ENCODE peak calls at places on chromosomes 5 and 9, in four cellular contexts. I is IMR-90, M is H1, H is mesendoderm. Q is an unnamed sample.

GRCh38 chr9:15144567-15145174 is 162.3 kb downstream of the TTC39B start:
- DNase-seq in I (no peak), M (no peak), H (no peak), Q (no peak)

GRCh38 chr5:1543398-1544293 is 19.9 kb upstream of the LPCAT1 start:
- DNase-seq in I (no peak), M (peak), H (no peak), Q (no peak)

GRCh38 chr9:134889386-134890214 is 9.0 kb downstream of the FCN2 start:
- DNase-seq in I (no peak), M (no peak), H (no peak), Q (no peak)

GRCh38 chr9:113594484-113595299 is 131.2 kb downstream of the RGS3 start:
- DNase-seq in I (no peak), M (no peak), H (no peak), Q (no peak)

GRCh38 chr5:159362190-159362589 is 31.9 kb upstream of the IL12B start:
- DNase-seq in I (no peak), M (no peak), H (no peak), Q (no peak)

GRCh38 chr5:149403923-149404745 is 25.0 kb upstream of the IL17B start:
- DNase-seq in I (peak), M (no peak), H (peak), Q (no peak)

GRCh38 chr5:67011422-67011821 is 185.2 kb downstream of the CD180 start:
- DNase-seq in I (no peak), M (no peak), H (no peak), Q (no peak)

GRCh38 chr5:149932445-149933350 is 11.9 kb downstream of the PDE6A start:
- DNase-seq in I (no peak), M (peak), H (peak), Q (peak)

GRCh38 chr5:139335811-139336210 is 5.8 kb upstream of the PAIP2 start:
- DNase-seq in I (no peak), M (no peak), H (peak), Q (no peak)

GRCh38 chr5:83204651-83205050 is 127.3 kb downstream of the XRCC4 start:
- DNase-seq in I (no peak), M (no peak), H (no peak), Q (no peak)

GRCh38 chr5:170809551-170809950 is 26.0 kb downstream of the GABRP start:
- DNase-seq in I (peak), M (no peak), H (peak), Q (peak)

GRCh38 chr9:135343136-135343535 is 136.4 kb upstream of the PPP1R26 start:
- DNase-seq in I (no peak), M (no peak), H (no peak), Q (no peak)

GRCh38 chr5:172715931-172716682 is 54.9 kb downstream of the DUSP1 start:
- DNase-seq in I (no peak), M (no peak), H (peak), Q (peak)

GRCh38 chr5:174414315-174414710 is 310.1 kb upstream of the MSX2 start:
- DNase-seq in I (no peak), M (no peak), H (no peak), Q (no peak)

GRCh38 chr9:112065781-112066606 is 109.1 kb downstream of the SUSD1 start:
- DNase-seq in I (peak), M (no peak), H (peak), Q (peak)

GRCh38 chr9:14347408-14348224 is 33.7 kb upstream of the NFIB start:
- DNase-seq in I (no peak), M (peak), H (peak), Q (peak)

GRCh38 chr9:127293767-127294166 is 29.2 kb downstream of the GARNL3 start:
- DNase-seq in I (no peak), M (no peak), H (no peak), Q (no peak)

GRCh38 chr9:115635680-115636383 is 517.8 kb upstream of the PAPPA start:
- DNase-seq in I (no peak), M (no peak), H (no peak), Q (no peak)

GRCh38 chr9:89470239-89470638 is 27.7 kb downstream of the SEMA4D start:
- DNase-seq in I (peak), M (no peak), H (no peak), Q (no peak)

DNA sequence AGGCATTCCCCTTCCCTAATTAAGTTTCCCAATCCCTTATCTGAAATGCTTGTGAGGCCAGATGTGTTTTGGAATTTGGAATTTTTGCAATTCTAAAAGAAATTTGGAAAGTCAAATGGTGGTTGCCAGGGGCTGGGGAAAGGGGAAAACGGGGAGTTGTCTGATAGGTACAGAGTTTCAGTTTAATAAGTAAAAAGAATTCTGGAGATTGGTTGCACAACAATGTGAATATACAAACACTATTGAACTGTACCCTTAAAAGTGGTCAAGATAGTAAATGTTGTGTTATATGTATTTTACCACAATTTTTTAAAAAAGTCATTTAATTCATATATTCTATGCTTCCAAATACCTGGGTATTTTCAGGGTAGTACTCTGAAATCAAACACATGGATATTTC is 154.5 kb downstream of the ADAMTS12 start:
- DNase-seq in I (no peak), M (no peak), H (no peak), Q (no peak)
- H4K5ac ChIP-seq in I (peak), M (no peak), H (no peak), Q (no peak)

DNA sequence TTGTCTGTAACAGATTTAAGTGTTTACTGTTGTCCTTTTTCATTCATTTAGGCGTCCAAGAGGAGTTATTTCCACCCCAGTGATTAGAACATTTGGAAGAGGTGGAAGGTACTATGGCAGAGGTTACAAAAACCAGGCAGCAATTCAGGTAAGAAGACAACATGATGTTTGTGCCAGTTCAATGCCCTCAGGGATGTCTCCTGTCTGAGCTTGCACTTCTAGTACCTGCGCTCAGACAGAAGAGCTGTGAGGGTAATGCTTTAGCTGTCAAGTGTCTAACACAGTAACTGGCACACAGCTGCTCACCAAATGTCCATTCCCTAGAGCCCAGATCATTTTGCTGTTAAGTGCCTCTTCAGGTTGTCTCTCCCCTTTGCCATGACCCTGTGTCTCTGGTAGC is 14.2 kb upstream of the PHF2 start:
- DNase-seq in I (no peak), M (no peak), H (no peak), Q (no peak)
- H4K5ac ChIP-seq in I (no peak), M (no peak), H (no peak), Q (no peak)

GRCh38 chr5:32098806-32099435 is 75.2 kb downstream of the GOLPH3 start:
- DNase-seq in I (no peak), M (peak), H (no peak), Q (no peak)
- H4K5ac ChIP-seq in I (no peak), M (no peak), H (no peak), Q (no peak)

DNA sequence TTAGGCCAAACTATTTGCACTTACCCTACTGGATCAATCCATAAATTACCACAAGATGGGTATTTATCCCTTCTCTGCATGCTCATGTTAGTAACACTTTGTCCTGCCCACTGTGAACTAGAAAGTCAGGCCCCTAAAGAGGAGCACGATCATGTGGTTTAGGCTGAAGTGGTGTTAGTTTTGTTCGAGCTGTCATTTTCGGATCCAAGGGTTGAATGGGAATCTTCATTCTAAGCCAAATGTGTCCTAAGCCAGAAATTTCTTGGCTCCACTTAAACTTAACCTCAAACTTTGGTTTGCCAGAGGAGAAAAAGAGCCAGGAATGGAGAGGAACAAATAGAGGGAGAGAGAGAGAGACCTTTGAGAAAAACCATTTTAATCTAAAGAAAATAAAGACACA is 837.7 kb upstream of the ZNF608 start:
- DNase-seq in I (no peak), M (no peak), H (no peak), Q (no peak)
- H4K5ac ChIP-seq in I (no peak), M (no peak), H (no peak), Q (no peak)

DNA sequence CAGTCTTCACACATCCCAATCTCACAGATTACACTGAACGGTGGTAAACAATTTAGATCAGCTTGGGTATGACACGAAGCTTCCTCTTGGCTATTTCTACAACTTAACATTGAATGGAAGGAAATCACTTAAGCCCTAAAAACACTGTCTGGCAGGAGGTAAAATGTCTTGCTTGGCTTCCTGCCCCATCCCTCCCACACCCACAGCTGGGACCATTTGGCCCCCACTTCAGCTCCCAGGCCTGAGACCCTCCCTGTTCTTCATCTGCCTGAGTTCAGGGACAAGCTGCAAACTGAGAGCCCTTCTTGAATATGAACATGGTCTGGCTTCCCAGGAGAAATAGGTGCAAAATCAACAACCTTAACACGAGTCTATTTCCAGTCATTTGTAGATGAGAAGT is 3.4 kb upstream of the COL15A1 start:
- DNase-seq in I (no peak), M (no peak), H (no peak), Q (no peak)
- H4K5ac ChIP-seq in I (no peak), M (no peak), H (no peak), Q (no peak)

GRCh38 chr5:96408841-96409458 is 24.1 kb downstream of the PCSK1 start:
- DNase-seq in I (no peak), M (no peak), H (no peak), Q (no peak)
- H4K5ac ChIP-seq in I (no peak), M (no peak), H (no peak), Q (no peak)

GRCh38 chr5:32991416-32991805 is 280.3 kb downstream of the NPR3 start:
- DNase-seq in I (no peak), M (no peak), H (no peak), Q (no peak)
- H4K5ac ChIP-seq in I (no peak), M (no peak), H (no peak), Q (no peak)

GRCh38 chr5:112254303-112254702 is 164.8 kb downstream of the EPB41L4A start:
- DNase-seq in I (no peak), M (no peak), H (no peak), Q (no peak)

GRCh38 chr5:112247930-112248329 is 171.1 kb downstream of the EPB41L4A start:
- DNase-seq in I (no peak), M (no peak), H (no peak), Q (no peak)

GRCh38 chr5:112248643-112249042 is 170.4 kb downstream of the EPB41L4A start:
- DNase-seq in I (no peak), M (no peak), H (no peak), Q (no peak)

GRCh38 chr5:112253478-112254250 is 165.4 kb downstream of the EPB41L4A start:
- DNase-seq in I (no peak), M (no peak), H (no peak), Q (no peak)

DNA sequence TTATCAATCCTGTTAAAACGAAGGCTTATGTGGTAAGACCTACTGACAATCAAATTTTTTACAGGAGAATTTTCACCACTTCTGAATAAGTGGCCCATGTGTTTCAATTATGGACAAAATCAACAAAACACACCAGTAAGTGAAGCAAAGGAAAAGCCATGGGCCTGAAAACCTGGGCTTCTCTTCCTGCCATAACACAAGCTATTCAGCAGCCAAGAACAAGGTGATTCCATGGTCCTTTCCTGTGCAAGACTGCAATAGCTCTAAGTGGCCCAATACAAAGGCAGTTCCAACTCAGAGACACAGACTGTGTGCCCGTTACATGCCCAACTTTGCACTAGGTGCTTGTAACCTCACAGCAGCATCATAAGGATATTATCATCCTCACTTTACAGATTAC is 168.5 kb downstream of the EPB41L4A start:
- DNase-seq in I (no peak), M (no peak), H (no peak), Q (no peak)
- H4K5ac ChIP-seq in I (no peak), M (no peak), H (no peak), Q (no peak)

DNA sequence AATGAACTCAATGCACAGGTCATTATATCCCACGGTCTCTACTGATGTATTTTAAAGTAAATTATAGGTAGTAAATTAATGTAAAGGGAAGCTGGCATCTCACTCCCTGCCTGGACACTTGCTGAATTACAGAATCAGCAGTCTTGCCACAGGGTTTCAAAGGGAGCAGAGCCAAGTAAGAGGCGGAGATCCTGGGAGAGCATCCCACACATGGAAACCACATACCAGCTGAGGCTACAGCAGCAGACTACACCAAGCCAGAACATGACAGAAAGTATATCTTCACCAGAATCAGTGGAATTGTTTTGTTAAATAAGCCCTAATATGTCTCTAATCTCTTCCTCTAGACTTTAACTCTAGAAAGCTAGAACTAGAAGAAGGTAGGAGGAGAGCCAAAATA is 1689.2 kb upstream of the WWC1 start:
- DNase-seq in I (no peak), M (no peak), H (no peak), Q (no peak)
- H4K5ac ChIP-seq in I (no peak), M (no peak), H (no peak), Q (no peak)

Q was measured in H9.